ENCODE peak calls at places on chromosomes 2 and 18, in seven cellular contexts. L, W, M, U, Q, S and X are unnamed samples.

GRCh38 chr2:188291617-188292445 is at the start of gene GULP1:
- DNase-seq in M (no peak), W (peak), U (peak), Q (peak), L (no peak), S (peak), X (peak)

GRCh38 chr18:47420130-47420529 is 168.7 kb upstream of the SKOR2 start:
- DNase-seq in M (no peak), Q (no peak), W (no peak), S (no peak), L (no peak), U (no peak), X (peak)

GRCh38 chr18:28075501-28075900 is 101.4 kb downstream of the CDH2 start:
- DNase-seq in S (peak), L (no peak), M (no peak), U (no peak), Q (no peak), W (no peak), X (no peak)

GRCh38 chr18:46623541-46623940 is 33.5 kb downstream of the LOXHD1 start:
- DNase-seq in M (peak), W (no peak), Q (no peak), S (peak), U (peak), L (no peak), X (no peak)

GRCh38 chr2:10934979-10935350 is 23.2 kb downstream of the KCNF1 start:
- DNase-seq in M (no peak), U (no peak), Q (no peak), S (no peak), W (no peak), L (no peak), X (no peak)

GRCh38 chr2:10935366-10935918 is 23.7 kb downstream of the KCNF1 start:
- DNase-seq in W (no peak), S (no peak), L (no peak), M (no peak), U (no peak), Q (no peak), X (no peak)

GRCh38 chr18:12934454-12935071 is 13.2 kb upstream of the SEH1L start:
- DNase-seq in L (peak), W (peak), S (peak), M (peak), Q (peak), U (peak), X (peak)

GRCh38 chr2:56008661-56009411 is 85.3 kb upstream of the EFEMP1 start:
- DNase-seq in Q (no peak), W (peak), S (peak), M (no peak), U (no peak), L (peak), X (no peak)

GRCh38 chr18:49151482-49151881 is 200.7 kb upstream of the SMAD7 start:
- DNase-seq in L (no peak), S (no peak), M (no peak), Q (no peak), W (no peak), U (no peak), X (no peak)

GRCh38 chr2:196239622-196240587 is 68.5 kb upstream of the STK17B start:
- DNase-seq in U (no peak), S (peak), M (peak), L (no peak), W (no peak), Q (no peak), X (peak)
- TF ChIP-seq CTCF in U (no peak), S (no peak), M (no peak), L (no peak), W (no peak), Q (no peak), X (peak)

GRCh38 chr2:240734756-240735155 is 43.1 kb downstream of the AQP12A start:
- DNase-seq in U (no peak), S (no peak), L (no peak), M (no peak), Q (no peak), W (no peak), X (no peak)

GRCh38 chr2:240732184-240732583 is 40.5 kb downstream of the AQP12A start:
- DNase-seq in W (no peak), Q (no peak), U (no peak), S (no peak), M (no peak), L (no peak), X (no peak)

GRCh38 chr2:240735476-240735875 is 43.8 kb downstream of the AQP12A start:
- DNase-seq in Q (no peak), W (no peak), S (no peak), U (no peak), L (no peak), M (no peak), X (no peak)

GRCh38 chr2:240732911-240733622 is 41.4 kb downstream of the AQP12A start:
- DNase-seq in U (no peak), W (no peak), S (no peak), M (no peak), Q (no peak), L (no peak), X (peak)

DNA sequence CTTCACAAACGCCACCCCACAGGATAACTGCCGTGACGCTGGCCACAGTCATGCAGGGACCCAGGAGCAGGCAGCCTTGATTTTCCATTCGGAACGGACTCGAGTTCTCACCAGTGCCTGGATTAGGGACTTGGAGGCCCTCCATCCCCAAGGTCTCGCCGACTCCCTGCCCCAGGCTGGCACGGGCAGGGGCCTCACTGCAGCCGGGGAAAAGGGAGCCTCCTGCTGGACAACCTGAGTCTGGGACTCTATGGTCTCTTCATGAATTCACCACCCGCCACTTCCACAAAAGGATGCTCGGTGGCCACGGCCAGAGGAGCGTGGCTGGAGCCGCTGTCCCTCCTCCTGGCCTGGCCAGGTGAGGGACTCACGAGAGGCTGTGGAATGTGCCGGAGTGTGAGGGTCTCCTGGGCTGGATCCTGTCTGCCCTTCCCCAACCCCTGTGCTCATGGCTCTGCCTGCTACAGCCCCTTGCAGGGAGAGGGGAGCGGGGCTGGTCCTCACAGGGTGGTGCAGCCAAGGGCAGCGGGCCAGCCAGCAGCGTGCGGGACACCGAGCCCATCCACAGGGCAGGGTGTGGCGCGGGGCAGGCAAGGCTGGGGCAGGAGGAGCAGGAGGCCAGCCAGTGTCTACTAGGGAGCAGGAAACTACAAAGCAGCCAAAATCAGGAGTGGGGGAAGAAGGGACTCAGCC is 42.3 kb downstream of the AQP12A start:
- DNase-seq in M (peak), L (no peak), S (peak), U (no peak), W (peak), Q (no peak), X (peak)
- TF ChIP-seq CTCF in M (peak), L (no peak), S (peak), U (peak), W (peak), Q (no peak), X (peak)

GRCh38 chr2:74212702-74213410 is 14.4 kb downstream of the MTHFD2 start:
- DNase-seq in M (no peak), S (no peak), W (no peak), U (no peak), L (no peak), Q (no peak), X (no peak)
- TF ChIP-seq CTCF in M (no peak), S (no peak), W (no peak), U (no peak), L (no peak), Q (no peak), X (no peak)

DNA sequence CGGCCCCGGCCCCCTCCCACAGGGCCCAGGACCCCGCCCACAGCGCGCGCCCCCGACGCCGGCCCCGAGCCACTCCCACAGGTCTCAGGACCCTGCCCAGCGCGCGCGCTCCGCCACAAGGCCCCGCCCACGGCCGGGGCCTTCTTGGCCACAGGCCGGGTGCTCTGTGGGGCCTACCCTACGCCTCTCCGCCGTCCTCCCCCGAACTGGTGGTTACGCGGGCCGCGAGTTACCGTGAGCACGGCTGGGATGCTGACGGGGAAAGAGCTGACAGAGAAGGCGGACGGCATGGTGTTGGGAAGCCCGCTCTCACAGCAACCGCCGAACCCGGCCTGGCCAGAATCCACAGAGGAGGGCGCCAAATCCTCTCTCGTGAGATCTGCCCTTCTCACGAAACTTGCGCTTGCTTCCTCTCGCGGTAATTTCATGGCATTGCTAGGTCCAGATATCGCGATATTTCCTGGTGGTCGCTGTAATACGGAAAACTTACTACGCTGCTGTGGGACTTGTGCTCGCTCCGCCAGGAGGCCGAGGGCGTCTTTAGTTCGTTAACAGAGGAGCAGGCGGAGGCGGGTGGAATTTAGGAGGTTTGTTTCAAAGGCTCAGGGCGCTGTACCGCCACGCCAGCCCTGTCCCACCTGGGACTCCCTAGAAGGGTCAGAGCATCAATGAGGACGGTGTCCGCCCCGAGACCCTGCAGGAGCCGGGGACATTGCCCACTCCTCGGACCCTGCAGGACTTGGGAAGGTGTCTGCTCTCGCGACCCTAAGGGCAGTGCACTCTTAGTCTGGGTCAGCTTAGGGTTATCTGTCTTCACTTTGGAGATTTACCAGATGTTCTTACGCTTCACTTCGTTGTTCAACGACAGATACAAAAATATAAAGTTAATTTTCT is at the start of gene TMEM18:
- DNase-seq in M (peak), W (peak), S (peak), U (no peak), Q (no peak), L (peak), X (peak)
- TF ChIP-seq CTCF in M (no peak), W (peak), S (peak), U (peak), Q (no peak), L (peak), X (peak)